ENCODE peak calls at places on chromosome 1, in ten cellular contexts. E is left cardiac atrium; N is brain pericyte; X is stimulated activated CD4-positive, alpha-beta T cell treated with anti-CD3 and anti-CD28 coated beads, Interleukin-2, amount 100 ng/mL, for 48 hours; W is activated T-cell treated with anti-CD3 and anti-CD28 coated beads, Interleukin-2, amount 50 U/mL, for 1 hour; C is T follicular helper cell; M is astrocyte of the spinal cord; Z is caudate nucleus; P is upper lobe of right lung; Q is GM04504. J is an unnamed sample.

GRCh38 chr1:157770442-157771043 is 6.4 kb downstream of the FCRL2 start:
- DNase-seq in E (no peak), N (no peak), X (no peak), W (no peak), C (no peak), M (no peak), Z (no peak), P (no peak), Q (no peak), J (no peak)

GRCh38 chr1:99825098-99825497 is 25.1 kb upstream of the AGL start:
- DNase-seq in E (no peak), N (no peak), X (no peak), W (no peak), C (no peak), M (no peak), Z (no peak), P (no peak), Q (no peak), J (no peak)

GRCh38 chr1:8457771-8458409 is 140.0 kb downstream of the SLC45A1 start:
- DNase-seq in E (no peak), N (no peak), X (no peak), W (no peak), C (no peak), M (no peak), Z (no peak), P (no peak), Q (no peak), J (no peak)

GRCh38 chr1:186536272-186536905 is 75.5 kb upstream of the PDC start:
- DNase-seq in E (no peak), N (no peak), X (no peak), W (no peak), C (no peak), M (peak), Z (no peak), P (no peak), Q (no peak), J (no peak)

GRCh38 chr1:31944205-31945089 is 6.3 kb upstream of the PTP4A2 start:
- DNase-seq in E (peak), N (no peak), X (peak), W (peak), C (peak), M (peak), Z (peak), P (peak), Q (peak), J (no peak)

GRCh38 chr1:192747305-192747704 is 61.5 kb upstream of the RGS2 start:
- DNase-seq in E (no peak), N (no peak), X (no peak), W (no peak), C (no peak), M (peak), Z (no peak), P (no peak), Q (no peak), J (no peak)

GRCh38 chr1:29719253-29719652 is 482.9 kb downstream of the PTPRU start:
- DNase-seq in E (no peak), N (no peak), X (no peak), W (no peak), C (no peak), M (peak), Z (no peak), P (no peak), Q (no peak), J (no peak)

GRCh38 chr1:154222918-154223317 is 2.2 kb downstream of the UBAP2L start:
- DNase-seq in E (no peak), N (no peak), X (no peak), W (no peak), C (no peak), M (no peak), Z (no peak), P (no peak), Q (no peak), J (no peak)

GRCh38 chr1:109298666-109299086 is 8.1 kb downstream of the MYBPHL start:
- DNase-seq in E (peak), N (no peak), X (no peak), W (no peak), C (no peak), M (no peak), Z (peak), P (peak), Q (peak), J (no peak)

GRCh38 chr1:225508538-225509375 is 80.9 kb upstream of the LBR start:
- DNase-seq in E (peak), N (peak), X (no peak), W (no peak), C (no peak), M (peak), Z (no peak), P (no peak), Q (peak), J (peak)

GRCh38 chr1:12052997-12053686 is 10.0 kb upstream of the TNFRSF8 start:
- DNase-seq in E (peak), N (no peak), X (no peak), W (no peak), C (no peak), M (no peak), Z (no peak), P (no peak), Q (no peak), J (no peak)

GRCh38 chr1:15938628-15939161 is 37.2 kb downstream of the ZBTB17 start:
- DNase-seq in E (no peak), N (no peak), X (no peak), W (no peak), C (no peak), M (no peak), Z (no peak), P (no peak), Q (no peak), J (no peak)

GRCh38 chr1:35565742-35566133 is 7.4 kb upstream of the TFAP2E start:
- DNase-seq in E (no peak), N (no peak), X (no peak), W (peak), C (no peak), M (no peak), Z (no peak), P (peak), Q (no peak), J (no peak)

GRCh38 chr1:246355421-246356230 is 151.5 kb downstream of the SMYD3 start:
- DNase-seq in E (no peak), N (no peak), X (no peak), W (no peak), C (no peak), M (peak), Z (no peak), P (no peak), Q (no peak), J (no peak)

GRCh38 chr1:22829001-22829989 is 118.7 kb downstream of the EPHB2 start:
- DNase-seq in E (no peak), N (no peak), X (no peak), W (no peak), C (no peak), M (no peak), Z (no peak), P (no peak), Q (no peak), J (no peak)

GRCh38 chr1:111538343-111539035 is 35.1 kb upstream of the ADORA3 start:
- DNase-seq in E (no peak), N (peak), X (no peak), W (no peak), C (no peak), M (peak), Z (no peak), P (no peak), Q (peak), J (peak)

GRCh38 chr1:111738436-111739221 is 566 bp downstream of the INKA2 start:
- DNase-seq in E (peak), N (no peak), X (no peak), W (peak), C (peak), M (peak), Z (peak), P (peak), Q (peak), J (no peak)

GRCh38 chr1:225460737-225461532 is 33.1 kb upstream of the LBR start:
- DNase-seq in E (no peak), N (no peak), X (no peak), W (no peak), C (no peak), M (no peak), Z (no peak), P (no peak), Q (no peak), J (no peak)

GRCh38 chr1:223810586-223810985 is 35.2 kb downstream of the TP53BP2 start:
- DNase-seq in E (no peak), N (no peak), X (no peak), W (no peak), C (no peak), M (no peak), Z (no peak), P (no peak), Q (no peak), J (no peak)

GRCh38 chr1:44315521-44315920 is 39.5 kb downstream of the ERI3 start:
- DNase-seq in E (no peak), N (no peak), X (no peak), W (no peak), C (no peak), M (no peak), Z (no peak), P (no peak), Q (no peak), J (no peak)

GRCh38 chr1:111565079-111565478 is 54.5 kb upstream of the RAP1A start:
- DNase-seq in E (no peak), N (no peak), X (no peak), W (no peak), C (no peak), M (peak), Z (peak), P (no peak), Q (peak), J (peak)

GRCh38 chr1:73106931-73107330 is 824.6 kb upstream of the NEGR1 start:
- DNase-seq in E (no peak), N (no peak), X (no peak), W (no peak), C (no peak), M (no peak), Z (no peak), P (no peak), Q (no peak), J (no peak)

GRCh38 chr1:83822206-83822605 is 176.7 kb downstream of the TTLL7 start:
- DNase-seq in E (no peak), N (no peak), X (no peak), W (no peak), C (no peak), M (no peak), Z (no peak), P (no peak), Q (peak), J (no peak)

GRCh38 chr1:164617607-164618564 is 58.9 kb downstream of the PBX1 start:
- DNase-seq in E (no peak), N (no peak), X (no peak), W (no peak), C (no peak), M (peak), Z (no peak), P (no peak), Q (no peak), J (no peak)

GRCh38 chr1:75461808-75462325 is 149.0 kb downstream of the SLC44A5 start:
- DNase-seq in E (no peak), N (no peak), X (no peak), W (no peak), C (no peak), M (no peak), Z (no peak), P (no peak), Q (no peak), J (no peak)

GRCh38 chr1:99745061-99745460 is 21.4 kb downstream of the FRRS1 start:
- DNase-seq in E (no peak), N (no peak), X (no peak), W (no peak), C (no peak), M (no peak), Z (no peak), P (no peak), Q (no peak), J (no peak)

GRCh38 chr1:209029737-209030136 is 553.8 kb upstream of the CAMK1G start:
- DNase-seq in E (no peak), N (no peak), X (no peak), W (no peak), C (no peak), M (no peak), Z (no peak), P (no peak), Q (no peak), J (no peak)

GRCh38 chr1:88488277-88488676 is 195.8 kb upstream of the PKN2 start:
- DNase-seq in E (no peak), N (no peak), X (no peak), W (no peak), C (no peak), M (no peak), Z (no peak), P (no peak), Q (no peak), J (no peak)

GRCh38 chr1:100631015-100631521 is 88.5 kb upstream of the VCAM1 start:
- DNase-seq in E (no peak), N (no peak), X (no peak), W (no peak), C (no peak), M (peak), Z (no peak), P (no peak), Q (peak), J (peak)

GRCh38 chr1:201791051-201791774 is 37.7 kb upstream of the IPO9 start:
- DNase-seq in E (no peak), N (no peak), X (no peak), W (no peak), C (no peak), M (no peak), Z (no peak), P (no peak), Q (no peak), J (no peak)

GRCh38 chr1:5575396-5576110 is 416.7 kb downstream of the NPHP4 start:
- DNase-seq in E (no peak), N (no peak), X (no peak), W (no peak), C (no peak), M (no peak), Z (no peak), P (no peak), Q (no peak), J (no peak)

GRCh38 chr1:176944606-176945005 is 219.9 kb downstream of the ASTN1 start:
- DNase-seq in E (no peak), N (no peak), X (no peak), W (no peak), C (no peak), M (no peak), Z (no peak), P (no peak), Q (no peak), J (no peak)

GRCh38 chr1:224873645-224874369 is 55.7 kb upstream of the DNAH14 start:
- DNase-seq in E (no peak), N (no peak), X (no peak), W (no peak), C (no peak), M (no peak), Z (no peak), P (no peak), Q (peak), J (no peak)

GRCh38 chr1:218254296-218254918 is 30.7 kb upstream of the RRP15 start:
- DNase-seq in E (no peak), N (no peak), X (no peak), W (no peak), C (no peak), M (no peak), Z (no peak), P (no peak), Q (no peak), J (no peak)

GRCh38 chr1:20666804-20667203 is 5.6 kb upstream of the DDOST start:
- DNase-seq in E (no peak), N (no peak), X (no peak), W (no peak), C (no peak), M (no peak), Z (no peak), P (no peak), Q (no peak), J (no peak)

GRCh38 chr1:197736689-197737088 is 38.6 kb downstream of the DENND1B start:
- DNase-seq in E (no peak), N (no peak), X (no peak), W (no peak), C (no peak), M (peak), Z (no peak), P (no peak), Q (peak), J (peak)

GRCh38 chr1:85334962-85335361 is 58.5 kb upstream of the BCL10 start:
- DNase-seq in E (no peak), N (no peak), X (no peak), W (no peak), C (no peak), M (peak), Z (no peak), P (no peak), Q (no peak), J (no peak)

GRCh38 chr1:18637553-18637960 is 6.9 kb downstream of the PAX7 start:
- DNase-seq in E (no peak), N (no peak), X (no peak), W (no peak), C (no peak), M (no peak), Z (no peak), P (no peak), Q (no peak), J (no peak)

GRCh38 chr1:26126321-26127084 is 14.9 kb downstream of the PDIK1L start:
- DNase-seq in E (no peak), N (no peak), X (no peak), W (no peak), C (peak), M (peak), Z (no peak), P (no peak), Q (no peak), J (no peak)

J was measured in AG04449.